ENCODE peak calls at places on chromosome 14, in seven cellular contexts. S, T, L, A, C, M and V are unnamed samples.

GRCh38 chr14:51653096-51653814 is 1.5 kb downstream of the FRMD6 start:
- DNase-seq in M (no peak), S (no peak), A (peak), L (no peak), C (no peak), T (no peak), V (no peak)

GRCh38 chr14:102027951-102028350 is 58.9 kb downstream of the HSP90AA1 start:
- DNase-seq in S (no peak), L (no peak), A (no peak), M (no peak), T (no peak), C (no peak), V (no peak)

GRCh38 chr14:88316521-88316920 is 6.5 kb downstream of the KCNK10 start:
- DNase-seq in S (no peak), A (no peak), T (no peak), L (no peak), M (no peak), C (no peak), V (no peak)

GRCh38 chr14:64278458-64278857 is 15.7 kb downstream of the ESR2 start:
- DNase-seq in S (no peak), M (no peak), A (no peak), C (no peak), T (no peak), L (no peak), V (no peak)

GRCh38 chr14:34052658-34053014 is 101.8 kb upstream of the EGLN3 start:
- DNase-seq in S (no peak), L (no peak), M (no peak), A (no peak), C (no peak), T (no peak), V (no peak)

GRCh38 chr14:89399594-89400068 is 17.4 kb downstream of the FOXN3 start:
- DNase-seq in C (no peak), A (no peak), T (no peak), L (no peak), S (no peak), M (no peak), V (no peak)

GRCh38 chr14:43956741-43957140 is 550.3 kb downstream of the FSCB start:
- DNase-seq in C (no peak), S (no peak), M (no peak), T (no peak), L (no peak), A (no peak), V (no peak)

GRCh38 chr14:94009767-94010166 is 12.7 kb downstream of the CCDC197 start:
- DNase-seq in L (no peak), T (peak), M (no peak), S (no peak), C (no peak), A (no peak), V (no peak)

GRCh38 chr14:51394391-51394790 is 154.3 kb downstream of the TMX1 start:
- DNase-seq in T (no peak), C (no peak), M (no peak), A (no peak), S (no peak), L (no peak), V (no peak)

GRCh38 chr14:64717870-64718269 is 13.6 kb downstream of the PLEKHG3 start:
- DNase-seq in C (no peak), M (no peak), A (no peak), T (no peak), L (peak), S (no peak), V (peak)

GRCh38 chr14:77197988-77198387 is 16.4 kb downstream of the TMEM63C start:
- DNase-seq in C (no peak), M (no peak), T (no peak), L (no peak), A (no peak), S (no peak), V (no peak)

GRCh38 chr14:69631509-69631908 is 20.1 kb downstream of the SUSD6 start:
- DNase-seq in S (no peak), A (no peak), C (no peak), T (no peak), M (no peak), L (no peak), V (no peak)

GRCh38 chr14:75363570-75364227 is 64.1 kb upstream of the JDP2 start:
- DNase-seq in C (no peak), S (no peak), T (no peak), A (no peak), M (no peak), L (no peak), V (no peak)

GRCh38 chr14:75359098-75359497 is 68.7 kb upstream of the JDP2 start:
- DNase-seq in T (no peak), C (no peak), S (no peak), L (no peak), A (no peak), M (no peak), V (no peak)

GRCh38 chr14:75363156-75363555 is 64.7 kb upstream of the JDP2 start:
- DNase-seq in T (no peak), S (no peak), L (no peak), M (no peak), A (no peak), C (no peak), V (no peak)

GRCh38 chr14:75361751-75362433 is 65.9 kb upstream of the JDP2 start:
- DNase-seq in L (peak), C (no peak), A (no peak), S (no peak), M (no peak), T (no peak), V (no peak)
- TF ChIP-seq POLR2A in L (no peak), C (no peak), A (no peak), S (no peak), M (no peak), T (no peak), V (no peak)

GRCh38 chr14:105856676-105857222 is 330.4 kb downstream of the TMEM121 start:
- DNase-seq in L (no peak), M (peak), A (no peak), S (peak), T (no peak), C (no peak), V (no peak)
- H3K27ac ChIP-seq in L (no peak), M (no peak), A (no peak), S (no peak), T (peak), C (no peak), V (no peak)

GRCh38 chr14:52949711-52950409 is 990 bp downstream of the FERMT2 start:
- DNase-seq in C (no peak), L (no peak), A (no peak), S (no peak), M (no peak), T (no peak), V (no peak)

GRCh38 chr14:52949249-52949648 is 1.6 kb downstream of the FERMT2 start:
- DNase-seq in T (no peak), S (no peak), A (no peak), L (no peak), C (no peak), M (no peak), V (no peak)

GRCh38 chr14:52950898-52951729 is at the start of gene FERMT2:
- DNase-seq in M (peak), S (peak), L (peak), C (peak), A (peak), T (no peak), V (peak)

GRCh38 chr14:52951730-52952481 is 1.1 kb upstream of the FERMT2 start:
- DNase-seq in L (no peak), C (no peak), A (peak), T (no peak), S (no peak), M (peak), V (peak)

GRCh38 chr14:52950410-52950897 is 396 bp downstream of the FERMT2 start:
- DNase-seq in M (peak), L (peak), C (peak), T (no peak), A (peak), S (peak), V (peak)
- TF ChIP-seq POLR2A in M (no peak), L (no peak), C (no peak), T (no peak), A (no peak), S (no peak), V (peak)

DNA sequence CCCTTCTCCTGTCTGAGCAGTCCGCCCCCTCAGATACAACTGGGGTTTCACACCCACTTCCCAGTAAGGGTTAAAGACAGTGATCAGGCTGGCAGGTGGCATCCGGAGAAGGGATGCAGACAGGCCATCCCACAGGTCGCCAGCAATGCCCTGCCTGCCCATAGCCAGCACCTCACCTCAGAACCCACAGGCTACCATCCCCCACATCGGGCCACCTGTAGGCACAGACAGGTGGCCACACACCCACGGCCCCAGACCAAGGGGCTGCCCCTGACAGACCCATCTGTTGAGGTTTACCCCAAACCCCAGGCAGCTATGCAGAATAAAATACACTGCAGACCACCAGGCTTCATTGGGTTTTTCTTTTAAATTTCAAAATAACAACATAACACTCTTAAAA is 57.5 kb downstream of the CCNK start:
- DNase-seq in L (no peak), T (no peak), A (no peak), C (no peak), S (no peak), M (no peak), V (no peak)
- H3K27ac ChIP-seq in L (peak), T (no peak), A (no peak), C (peak), S (no peak), M (peak), V (no peak)

GRCh38 chr14:71320107-71320733 is 413.0 kb downstream of the PCNX1 start:
- DNase-seq in A (peak), S (peak), L (peak), C (peak), T (peak), M (peak), V (peak)
- TF ChIP-seq POLR2A in A (peak), S (peak), L (peak), C (peak), T (peak), M (peak), V (peak)

GRCh38 chr14:103501921-103502669 is 20.5 kb downstream of the CKB start:
- DNase-seq in S (no peak), M (no peak), A (no peak), T (no peak), C (peak), L (peak), V (no peak)

GRCh38 chr14:103503296-103503695 is 19.3 kb downstream of the CKB start:
- DNase-seq in S (no peak), A (no peak), M (no peak), T (no peak), C (peak), L (peak), V (no peak)

GRCh38 chr14:103502877-103503276 is 19.8 kb downstream of the CKB start:
- DNase-seq in S (no peak), L (peak), T (no peak), M (no peak), C (peak), A (no peak), V (no peak)

GRCh38 chr14:103507751-103508150 is 14.9 kb downstream of the CKB start:
- DNase-seq in C (no peak), L (no peak), S (no peak), A (no peak), M (no peak), T (no peak), V (no peak)

GRCh38 chr14:103504991-103505565 is 17.6 kb downstream of the CKB start:
- DNase-seq in M (no peak), T (no peak), L (peak), S (no peak), C (no peak), A (no peak), V (no peak)
- H3K27ac ChIP-seq in M (no peak), T (no peak), L (no peak), S (no peak), C (no peak), A (no peak), V (no peak)

GRCh38 chr14:61599959-61600358 is 95.4 kb upstream of the HIF1A start:
- DNase-seq in L (no peak), A (no peak), T (no peak), C (no peak), S (no peak), M (no peak), V (no peak)

GRCh38 chr14:61601923-61602732 is 93.2 kb upstream of the HIF1A start:
- DNase-seq in C (no peak), T (no peak), S (no peak), A (no peak), L (no peak), M (no peak), V (no peak)

GRCh38 chr14:61607570-61608244 is 87.6 kb upstream of the HIF1A start:
- DNase-seq in M (no peak), C (no peak), T (no peak), L (no peak), S (no peak), A (no peak), V (no peak)

GRCh38 chr14:61602733-61603077 is 92.6 kb upstream of the HIF1A start:
- DNase-seq in A (no peak), C (no peak), T (no peak), M (no peak), L (no peak), S (no peak), V (no peak)

GRCh38 chr14:61603736-61604135 is 91.6 kb upstream of the HIF1A start:
- DNase-seq in C (no peak), A (no peak), T (no peak), L (no peak), M (no peak), S (no peak), V (no peak)
- TF ChIP-seq POLR2A in C (no peak), A (no peak), T (no peak), L (no peak), M (no peak), S (no peak), V (no peak)

GRCh38 chr14:50249118-50249775 is 17.9 kb upstream of the SOS2 start:
- DNase-seq in M (no peak), A (no peak), S (no peak), T (no peak), C (no peak), L (no peak), V (no peak)
- H3K27ac ChIP-seq in M (no peak), A (no peak), S (no peak), T (no peak), C (no peak), L (no peak), V (no peak)

GRCh38 chr14:32250681-32251080 is 47.6 kb upstream of the RNU6-8 start:
- DNase-seq in S (no peak), A (no peak), T (no peak), C (no peak), L (no peak), M (no peak), V (no peak)

GRCh38 chr14:32254952-32255679 is 52.0 kb upstream of the RNU6-8 start:
- DNase-seq in L (peak), C (peak), M (peak), A (peak), S (peak), T (no peak), V (peak)

GRCh38 chr14:32249780-32250179 is 46.7 kb upstream of the RNU6-8 start:
- DNase-seq in M (no peak), S (no peak), L (no peak), T (no peak), A (no peak), C (no peak), V (no peak)

GRCh38 chr14:32251530-32251929 is 48.5 kb upstream of the RNU6-8 start:
- DNase-seq in A (no peak), C (no peak), T (no peak), L (no peak), M (no peak), S (no peak), V (no peak)

DNA sequence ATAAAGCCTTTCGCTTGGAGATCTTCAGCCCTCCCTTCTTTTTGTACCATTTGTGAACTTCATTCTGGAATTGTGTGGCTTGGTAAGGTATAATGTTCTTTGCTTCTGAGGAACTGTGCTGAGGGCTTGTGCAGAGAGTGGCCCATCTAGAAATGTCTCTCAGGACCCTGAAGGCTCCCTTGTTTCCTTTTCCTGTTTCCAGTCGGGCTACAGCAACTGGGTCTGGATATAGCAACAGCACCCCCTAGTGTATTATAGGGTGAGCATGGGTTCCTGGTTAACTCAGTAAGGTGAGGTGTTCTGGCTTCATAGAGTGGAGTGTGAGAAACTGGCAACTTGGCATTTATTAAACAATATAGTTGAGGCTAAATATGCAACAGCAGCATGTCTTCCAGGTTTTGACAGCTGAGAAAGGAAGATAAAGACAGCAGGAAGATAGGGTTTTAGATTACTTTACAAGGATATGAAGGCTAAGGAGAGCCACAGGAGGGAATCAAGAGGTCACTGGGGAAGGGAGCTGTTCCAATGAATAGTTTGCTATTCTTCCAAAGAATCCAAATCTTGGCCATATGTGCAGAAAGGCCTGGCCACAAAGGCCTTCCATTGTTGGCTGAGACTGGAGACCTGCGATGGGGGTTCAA is 49.1 kb upstream of the RNU6-8 start:
- DNase-seq in T (peak), L (no peak), S (no peak), M (peak), A (peak), C (no peak), V (peak)
- TF ChIP-seq POLR2A in T (no peak), L (no peak), S (no peak), M (no peak), A (no peak), C (no peak), V (no peak)

GRCh38 chr14:32303865-32304264 is 25.2 kb upstream of the AKAP6 start:
- DNase-seq in L (no peak), M (no peak), S (no peak), C (no peak), T (no peak), A (no peak), V (no peak)
- H3K27ac ChIP-seq in L (no peak), M (no peak), S (peak), C (no peak), T (no peak), A (no peak), V (no peak)